ENCODE peak calls at places on chromosomes 2 and 18, in five cellular contexts. V is GM04503; W is stomach; U is heart right ventricle; T is activated CD4-positive, alpha-beta T cell treated with anti-CD3 and anti-CD28 coated beads for 4 hours. Y is an unnamed sample.

GRCh38 chr18:51654441-51655326 is 457.2 kb upstream of the MEX3C start:
- DNase-seq in U (no peak), W (no peak), V (no peak), T (no peak), Y (no peak)

GRCh38 chr2:225510794-225511193 is 111.3 kb downstream of the NYAP2 start:
- DNase-seq in W (no peak), T (no peak), U (no peak), V (no peak), Y (no peak)

GRCh38 chr18:40355701-40356100 is 1599.3 kb upstream of the PIK3C3 start:
- DNase-seq in T (no peak), U (no peak), W (no peak), V (peak; percentile 51), Y (no peak)

GRCh38 chr18:42925036-42925435 is 190.4 kb downstream of the RIT2 start:
- DNase-seq in T (no peak), U (no peak), W (no peak), V (no peak), Y (no peak)

GRCh38 chr2:236568068-236568921 is 1.3 kb upstream of the ACKR3 start:
- DNase-seq in V (no peak), U (peak; percentile 71), T (peak; percentile 15), W (peak; percentile 50), Y (no peak)

GRCh38 chr2:46460991-46461715 is 18.2 kb upstream of the TMEM247 start:
- DNase-seq in U (peak; percentile 81), W (peak; percentile 87), V (peak; percentile 11), T (peak; percentile 77), Y (peak; percentile 10)

GRCh38 chr2:240934701-240935100 is 28.6 kb downstream of the CROCC2 start:
- DNase-seq in W (peak; percentile 18), V (no peak), U (peak; percentile 11), T (no peak), Y (no peak)

GRCh38 chr2:170850251-170850650 is 33.6 kb downstream of the GAD1 start:
- DNase-seq in T (no peak), W (no peak), V (no peak), U (no peak), Y (no peak)

GRCh38 chr2:25043241-25043867 is 1.5 kb downstream of the EFR3B start:
- DNase-seq in V (peak; percentile 49), T (peak; percentile 47), U (no peak), W (no peak), Y (no peak)

GRCh38 chr2:42138163-42139016 is 30.8 kb upstream of the EML4 start:
- DNase-seq in W (peak; percentile 57), U (no peak), T (no peak), V (peak; percentile 90), Y (peak; percentile 67)

Y was measured in SW 1271.